ENCODE peak calls at places on chromosomes 11 and 22, in eight cellular contexts. One of them, this sample, is unnamed.

GRCh38 chr11:64643258-64643881 is 52.4 kb downstream of the SLC22A12 start:
- DNase-seq in endothelial cell of umbilical vein: no peak
- DNase-seq in CD8-positive, alpha-beta memory T cell: no peak
- DNase-seq in PC-3: no peak
- DNase-seq in SK-N-MC: no peak
- DNase-seq in A549: no peak
- DNase-seq in NCI-H460: no peak
- DNase-seq in fibroblast of the conjunctiva: no peak
- DNase-seq in this sample: no peak

GRCh38 chr11:66849501-66850234 is 6.4 kb downstream of the RCE1 start:
- DNase-seq in NCI-H460: no peak
- DNase-seq in endothelial cell of umbilical vein: no peak
- DNase-seq in A549: no peak
- DNase-seq in fibroblast of the conjunctiva: no peak
- DNase-seq in PC-3: no peak
- DNase-seq in CD8-positive, alpha-beta memory T cell: no peak
- DNase-seq in SK-N-MC: no peak
- DNase-seq in this sample: no peak

GRCh38 chr22:37479196-37479595 is 7.0 kb downstream of the MFNG start:
- DNase-seq in endothelial cell of umbilical vein: no peak
- DNase-seq in PC-3: no peak
- DNase-seq in CD8-positive, alpha-beta memory T cell: no peak
- DNase-seq in SK-N-MC: no peak
- DNase-seq in fibroblast of the conjunctiva: no peak
- DNase-seq in A549: no peak
- DNase-seq in NCI-H460: no peak
- DNase-seq in this sample: no peak

GRCh38 chr11:57321996-57322880 is 2.5 kb downstream of the TNKS1BP1 start:
- DNase-seq in A549: peak
- DNase-seq in SK-N-MC: peak
- DNase-seq in CD8-positive, alpha-beta memory T cell: no peak
- DNase-seq in endothelial cell of umbilical vein: peak
- DNase-seq in NCI-H460: peak
- DNase-seq in fibroblast of the conjunctiva: peak
- DNase-seq in PC-3: peak
- DNase-seq in this sample: peak

GRCh38 chr22:25849514-25849913 is 107.5 kb downstream of the MYO18B start:
- DNase-seq in SK-N-MC: no peak
- DNase-seq in NCI-H460: no peak
- DNase-seq in endothelial cell of umbilical vein: no peak
- DNase-seq in PC-3: no peak
- DNase-seq in CD8-positive, alpha-beta memory T cell: no peak
- DNase-seq in fibroblast of the conjunctiva: no peak
- DNase-seq in A549: no peak
- DNase-seq in this sample: no peak

GRCh38 chr22:44337658-44338004 is 24.9 kb upstream of the SHISAL1 start:
- DNase-seq in endothelial cell of umbilical vein: no peak
- DNase-seq in PC-3: peak
- DNase-seq in CD8-positive, alpha-beta memory T cell: no peak
- DNase-seq in SK-N-MC: no peak
- DNase-seq in A549: peak
- DNase-seq in NCI-H460: peak
- DNase-seq in fibroblast of the conjunctiva: no peak
- DNase-seq in this sample: peak

GRCh38 chr11:30454108-30454507 is 131.2 kb downstream of the ARL14EP start:
- DNase-seq in PC-3: no peak
- DNase-seq in fibroblast of the conjunctiva: no peak
- DNase-seq in A549: no peak
- DNase-seq in CD8-positive, alpha-beta memory T cell: no peak
- DNase-seq in endothelial cell of umbilical vein: peak
- DNase-seq in NCI-H460: no peak
- DNase-seq in SK-N-MC: no peak
- DNase-seq in this sample: no peak

GRCh38 chr11:113591122-113591521 is 115.0 kb downstream of the TMPRSS5 start:
- DNase-seq in A549: no peak
- DNase-seq in SK-N-MC: no peak
- DNase-seq in NCI-H460: no peak
- DNase-seq in fibroblast of the conjunctiva: no peak
- DNase-seq in CD8-positive, alpha-beta memory T cell: no peak
- DNase-seq in PC-3: no peak
- DNase-seq in endothelial cell of umbilical vein: no peak
- DNase-seq in this sample: no peak

GRCh38 chr11:69888671-69889076 is 69.5 kb upstream of the FGF3 start:
- DNase-seq in A549: peak
- DNase-seq in endothelial cell of umbilical vein: peak
- DNase-seq in CD8-positive, alpha-beta memory T cell: peak
- DNase-seq in SK-N-MC: peak
- DNase-seq in fibroblast of the conjunctiva: peak
- DNase-seq in NCI-H460: peak
- DNase-seq in PC-3: peak
- DNase-seq in this sample: peak

This sample was measured in COLO829.